ENCODE peak calls at places on chromosomes 4 and X, in seven cellular contexts. One of them, this sample, is unnamed.

GRCh38 chr4:124940387-124940786 is 227.9 kb upstream of the ANKRD50 start:
- DNase-seq in SK-N-SH: no peak
- DNase-seq in mammary epithelial cell: peak
- DNase-seq in endodermal cell: no peak
- DNase-seq in RWPE1: peak
- DNase-seq in H9: no peak
- DNase-seq in ovary: no peak
- DNase-seq in this sample: peak

GRCh38 chrX:101206471-101206870 is 13.1 kb upstream of the DRP2 start:
- DNase-seq in endodermal cell: no peak
- DNase-seq in SK-N-SH: peak
- DNase-seq in H9: no peak
- DNase-seq in RWPE1: peak
- DNase-seq in ovary: no peak
- DNase-seq in mammary epithelial cell: peak
- DNase-seq in this sample: peak

GRCh38 chrX:10033360-10034007 is 66.3 kb downstream of the CLDN34 start:
- DNase-seq in endodermal cell: no peak
- DNase-seq in mammary epithelial cell: no peak
- DNase-seq in RWPE1: no peak
- DNase-seq in SK-N-SH: no peak
- DNase-seq in ovary: no peak
- DNase-seq in H9: no peak
- DNase-seq in this sample: no peak

GRCh38 chrX:106286053-106286650 is 118.0 kb downstream of the PWWP3B start:
- DNase-seq in ovary: no peak
- DNase-seq in RWPE1: peak
- DNase-seq in mammary epithelial cell: peak
- DNase-seq in H9: no peak
- DNase-seq in SK-N-SH: no peak
- DNase-seq in endodermal cell: no peak
- DNase-seq in this sample: no peak

GRCh38 chr4:134787315-134787714 is 585.7 kb upstream of the PABPC4L start:
- DNase-seq in ovary: no peak
- DNase-seq in RWPE1: no peak
- DNase-seq in SK-N-SH: no peak
- DNase-seq in mammary epithelial cell: no peak
- DNase-seq in endodermal cell: no peak
- DNase-seq in H9: no peak
- DNase-seq in this sample: no peak

GRCh38 chr4:87152310-87153061 is 67.9 kb downstream of the KLHL8 start:
- DNase-seq in RWPE1: no peak
- DNase-seq in SK-N-SH: no peak
- DNase-seq in ovary: no peak
- DNase-seq in endodermal cell: peak
- DNase-seq in H9: no peak
- DNase-seq in mammary epithelial cell: no peak
- DNase-seq in this sample: no peak

GRCh38 chr4:36243355-36244256 is 708 bp downstream of the ARAP2 start:
- DNase-seq in H9: peak
- DNase-seq in RWPE1: peak
- DNase-seq in ovary: no peak
- DNase-seq in endodermal cell: no peak
- DNase-seq in SK-N-SH: peak
- DNase-seq in mammary epithelial cell: peak
- DNase-seq in this sample: no peak

GRCh38 chr4:153022233-153022632 is 86.1 kb downstream of the FHDC1 start:
- DNase-seq in endodermal cell: no peak
- DNase-seq in RWPE1: no peak
- DNase-seq in SK-N-SH: no peak
- DNase-seq in mammary epithelial cell: peak
- DNase-seq in H9: no peak
- DNase-seq in ovary: no peak
- DNase-seq in this sample: no peak

GRCh38 chr4:175671491-175671934 is 140.6 kb downstream of the GPM6A start:
- DNase-seq in RWPE1: peak
- DNase-seq in endodermal cell: peak
- DNase-seq in ovary: no peak
- DNase-seq in H9: peak
- DNase-seq in mammary epithelial cell: no peak
- DNase-seq in SK-N-SH: peak
- DNase-seq in this sample: no peak

GRCh38 chr4:139763668-139764067 is 98.0 kb downstream of the MGST2 start:
- DNase-seq in RWPE1: no peak
- DNase-seq in SK-N-SH: peak
- DNase-seq in H9: no peak
- DNase-seq in mammary epithelial cell: no peak
- DNase-seq in endodermal cell: no peak
- DNase-seq in ovary: no peak
- DNase-seq in this sample: no peak
- H3K27ac ChIP-seq in RWPE1: no peak
- H3K27ac ChIP-seq in SK-N-SH: peak
- H3K27ac ChIP-seq in H9: no peak
- H3K27ac ChIP-seq in mammary epithelial cell: no peak
- H3K27ac ChIP-seq in endodermal cell: no peak
- H3K27ac ChIP-seq in ovary: no peak
- H3K27ac ChIP-seq in this sample: no peak

GRCh38 chr4:112130903-112131302 is 14.4 kb upstream of the FAM241A start:
- DNase-seq in ovary: no peak
- DNase-seq in H9: peak
- DNase-seq in endodermal cell: peak
- DNase-seq in mammary epithelial cell: peak
- DNase-seq in SK-N-SH: no peak
- DNase-seq in RWPE1: no peak
- DNase-seq in this sample: no peak
- H3K27ac ChIP-seq in ovary: no peak
- H3K27ac ChIP-seq in H9: no peak
- H3K27ac ChIP-seq in endodermal cell: no peak
- H3K27ac ChIP-seq in mammary epithelial cell: no peak
- H3K27ac ChIP-seq in SK-N-SH: no peak
- H3K27ac ChIP-seq in RWPE1: no peak
- H3K27ac ChIP-seq in this sample: no peak

GRCh38 chr4:137394000-137394399 is 138.3 kb downstream of the PCDH18 start:
- DNase-seq in H9: no peak
- DNase-seq in ovary: no peak
- DNase-seq in RWPE1: no peak
- DNase-seq in mammary epithelial cell: no peak
- DNase-seq in SK-N-SH: no peak
- DNase-seq in endodermal cell: no peak
- DNase-seq in this sample: no peak

GRCh38 chr4:137390707-137391106 is 141.6 kb downstream of the PCDH18 start:
- DNase-seq in mammary epithelial cell: no peak
- DNase-seq in ovary: no peak
- DNase-seq in endodermal cell: no peak
- DNase-seq in RWPE1: no peak
- DNase-seq in H9: no peak
- DNase-seq in SK-N-SH: no peak
- DNase-seq in this sample: no peak

GRCh38 chr4:137387924-137388323 is 144.4 kb downstream of the PCDH18 start:
- DNase-seq in H9: no peak
- DNase-seq in ovary: no peak
- DNase-seq in endodermal cell: no peak
- DNase-seq in mammary epithelial cell: no peak
- DNase-seq in RWPE1: no peak
- DNase-seq in SK-N-SH: no peak
- DNase-seq in this sample: no peak

GRCh38 chr4:137390141-137390540 is 142.2 kb downstream of the PCDH18 start:
- DNase-seq in RWPE1: no peak
- DNase-seq in endodermal cell: no peak
- DNase-seq in SK-N-SH: no peak
- DNase-seq in ovary: no peak
- DNase-seq in H9: no peak
- DNase-seq in mammary epithelial cell: no peak
- DNase-seq in this sample: no peak

DNA sequence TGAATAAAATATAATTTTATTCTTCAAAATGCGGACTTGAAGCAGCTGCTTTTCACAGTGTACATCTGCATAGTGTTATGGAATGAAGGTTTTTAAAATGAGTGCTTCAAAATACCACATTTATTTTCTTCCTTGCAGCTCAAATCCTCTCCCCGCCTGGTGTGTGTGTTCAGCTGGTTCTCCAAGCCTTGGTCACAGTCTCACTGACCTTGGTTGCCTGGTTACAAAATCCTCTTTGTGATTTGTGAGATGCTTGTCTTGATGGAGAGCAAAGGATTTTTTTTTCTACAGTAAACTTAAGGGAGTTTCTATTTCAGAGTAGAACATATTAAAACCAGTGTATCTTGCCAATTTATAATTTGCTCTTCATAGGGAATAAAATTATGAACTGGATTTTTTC is 139.3 kb downstream of the PCDH18 start:
- DNase-seq in SK-N-SH: peak
- DNase-seq in H9: no peak
- DNase-seq in endodermal cell: no peak
- DNase-seq in mammary epithelial cell: no peak
- DNase-seq in RWPE1: no peak
- DNase-seq in ovary: no peak
- DNase-seq in this sample: no peak
- H3K27ac ChIP-seq in SK-N-SH: peak
- H3K27ac ChIP-seq in H9: no peak
- H3K27ac ChIP-seq in endodermal cell: no peak
- H3K27ac ChIP-seq in mammary epithelial cell: no peak
- H3K27ac ChIP-seq in RWPE1: no peak
- H3K27ac ChIP-seq in ovary: no peak
- H3K27ac ChIP-seq in this sample: no peak

GRCh38 chrX:130095249-130095648 is 15.0 kb downstream of the ELF4 start:
- DNase-seq in H9: no peak
- DNase-seq in RWPE1: no peak
- DNase-seq in ovary: no peak
- DNase-seq in SK-N-SH: no peak
- DNase-seq in endodermal cell: no peak
- DNase-seq in mammary epithelial cell: no peak
- DNase-seq in this sample: no peak
- H3K27ac ChIP-seq in H9: no peak
- H3K27ac ChIP-seq in RWPE1: peak
- H3K27ac ChIP-seq in ovary: no peak
- H3K27ac ChIP-seq in SK-N-SH: no peak
- H3K27ac ChIP-seq in endodermal cell: no peak
- H3K27ac ChIP-seq in mammary epithelial cell: no peak
- H3K27ac ChIP-seq in this sample: no peak

This sample was measured in Panc1.